ENCODE peak calls at places on chromosomes 12 and 14, in six cellular contexts. Q is stimulated activated CD4-positive, alpha-beta T cell treated with anti-CD3 and anti-CD28 coated beads, Interleukin-1b, Interleukin-23, amount 100 ng/mL, for 24 hours; Z is activated T-helper 1 cell treated with anti-CD3 and anti-CD28 coated beads, Interleukin-12 subunit alpha, Interleukin-12 subunit beta, Interleukin-2, Interleukin-4 antibody, amounts not matched to agents 30 ng/mL and 10 ng/mL and 1 ng/mL, durations not matched to agents 14 hours and 24 hours and 36 hours; A is foreskin keratinocyte; U is GM12865; K is mammary epithelial cell. L is an unnamed sample.

GRCh38 chr14:58354817-58355216 is 40.9 kb upstream of the TOMM20L start:
- DNase-seq in K (no peak), Q (no peak), A (no peak), Z (no peak), U (no peak), L (no peak)

GRCh38 chr12:56258068-56258819 is at the start of gene ANKRD52:
- DNase-seq in U (peak), K (peak), Q (peak), Z (peak), A (peak), L (peak)

GRCh38 chr12:49264466-49264872 is 413 bp upstream of the TUBA1C start:
- DNase-seq in K (no peak), Q (no peak), A (no peak), U (no peak), Z (no peak), L (peak)

GRCh38 chr12:89783321-89784060 is 74.9 kb upstream of the ATP2B1 start:
- DNase-seq in K (no peak), U (peak), Q (no peak), Z (no peak), A (no peak), L (no peak)

GRCh38 chr14:20789230-20789813 is 8.3 kb downstream of the RNASE6 start:
- DNase-seq in U (no peak), A (no peak), Q (no peak), Z (no peak), K (no peak), L (no peak)

GRCh38 chr14:70808023-70808401 is 1.3 kb downstream of the MAP3K9 start:
- DNase-seq in K (no peak), Q (no peak), Z (peak), U (peak), A (no peak), L (no peak)

GRCh38 chr12:12859690-12860089 is 31.7 kb upstream of the GPRC5A start:
- DNase-seq in K (peak), Z (no peak), Q (no peak), U (no peak), A (no peak), L (no peak)

GRCh38 chr12:26112703-26113147 is 12.1 kb downstream of the BHLHE41 start:
- DNase-seq in K (no peak), Z (no peak), Q (no peak), U (no peak), A (no peak), L (peak)

GRCh38 chr12:118302053-118302452 is 70.7 kb downstream of the TAOK3 start:
- DNase-seq in Z (no peak), Q (no peak), K (peak), U (peak), A (peak), L (peak)

GRCh38 chr14:51458563-51458955 is 193.2 kb upstream of the FRMD6 start:
- DNase-seq in Q (no peak), K (peak), U (no peak), A (no peak), Z (no peak), L (peak)

GRCh38 chr12:113980537-113981337 is 14.6 kb upstream of the RBM19 start:
- DNase-seq in Z (no peak), K (peak), A (peak), Q (peak), U (peak), L (peak)

GRCh38 chr14:22283000-22283399 is 306.0 kb downstream of the DAD1 start:
- DNase-seq in K (no peak), Q (no peak), Z (no peak), A (no peak), U (no peak), L (no peak)

GRCh38 chr14:76772300-76773187 is 11.3 kb downstream of the VASH1 start:
- DNase-seq in Z (no peak), U (no peak), K (no peak), Q (no peak), A (no peak), L (no peak)

GRCh38 chr12:99020871-99021270 is 375.8 kb downstream of the APAF1 start:
- DNase-seq in Q (no peak), U (no peak), A (no peak), Z (no peak), K (peak), L (peak)

GRCh38 chr14:59347511-59347900 is 117.7 kb downstream of the GPR135 start:
- DNase-seq in Z (no peak), Q (no peak), U (no peak), K (peak), A (peak), L (peak)

GRCh38 chr14:74875941-74876913 is at the start of gene PROX2:
- DNase-seq in Z (no peak), A (no peak), K (no peak), Q (no peak), U (no peak), L (no peak)

GRCh38 chr14:31442284-31442683 is 15.0 kb downstream of the DTD2 start:
- DNase-seq in K (no peak), U (no peak), Z (no peak), A (no peak), Q (no peak), L (no peak)

GRCh38 chr14:77041837-77042557 is 13.5 kb upstream of the IRF2BPL start:
- DNase-seq in K (peak), Z (no peak), U (peak), Q (no peak), A (peak), L (peak)

GRCh38 chr12:133202493-133203343 is 21.4 kb downstream of the ZNF268 start:
- DNase-seq in K (no peak), A (no peak), Q (no peak), Z (no peak), U (no peak), L (no peak)

GRCh38 chr12:132175496-132176357 is 31.5 kb downstream of the NOC4L start:
- DNase-seq in Z (no peak), Q (no peak), U (no peak), A (no peak), K (no peak), L (no peak)

GRCh38 chr14:53389207-53389606 is 236.1 kb upstream of the DDHD1 start:
- DNase-seq in Z (no peak), Q (no peak), A (peak), U (no peak), K (peak), L (no peak)

GRCh38 chr12:3897400-3897910 is 24.3 kb upstream of the PARP11 start:
- DNase-seq in U (no peak), K (no peak), Z (no peak), A (no peak), Q (no peak), L (no peak)

GRCh38 chr14:99520571-99521081 is 39.4 kb downstream of the CCNK start:
- DNase-seq in K (no peak), U (no peak), Z (no peak), A (no peak), Q (no peak), L (no peak)

GRCh38 chr14:104749111-104749649 is 3.8 kb upstream of the SIVA1 start:
- DNase-seq in U (no peak), K (peak), A (no peak), Z (no peak), Q (no peak), L (peak)

GRCh38 chr14:37197421-37198272 is at the start of gene MIPOL1:
- DNase-seq in Q (no peak), U (no peak), K (peak), Z (no peak), A (peak), L (peak)

GRCh38 chr12:7042847-7043246 is 17.7 kb upstream of the C1S start:
- DNase-seq in K (peak), A (peak), U (peak), Q (no peak), Z (no peak), L (peak)

GRCh38 chr12:116714175-116714574 is 23.7 kb downstream of the SPRING1 start:
- DNase-seq in Z (no peak), Q (no peak), A (no peak), K (no peak), U (no peak), L (no peak)

GRCh38 chr12:52946797-52947547 is 1.9 kb upstream of the KRT18 start:
- DNase-seq in Q (no peak), U (no peak), Z (no peak), A (no peak), K (no peak), L (no peak)

GRCh38 chr12:101697930-101698781 is 716 bp downstream of the CHPT1 start:
- DNase-seq in Q (no peak), U (peak), Z (peak), A (no peak), K (peak), L (peak)

GRCh38 chr14:62670526-62670925 is 374.7 kb downstream of the KCNH5 start:
- DNase-seq in K (peak), A (no peak), Z (no peak), Q (no peak), U (no peak), L (no peak)

GRCh38 chr12:51788876-51789275 is 59.6 kb downstream of the FIGNL2 start:
- DNase-seq in U (peak), Z (no peak), A (no peak), Q (no peak), K (peak), L (peak)

GRCh38 chr14:23951590-23952143 is 1.9 kb upstream of the DHRS4 start:
- DNase-seq in Q (no peak), U (no peak), Z (no peak), K (no peak), A (no peak), L (no peak)

GRCh38 chr12:124544311-124544970 is 23.0 kb downstream of the NCOR2 start:
- DNase-seq in A (no peak), K (no peak), Z (no peak), U (no peak), Q (no peak), L (no peak)

GRCh38 chr14:68585690-68586089 is 207.2 kb downstream of the ZFP36L1 start:
- DNase-seq in A (no peak), Z (no peak), U (no peak), K (no peak), Q (no peak), L (no peak)